ENCODE peak calls at places on chromosomes 5 and 9, in four cellular contexts. W is AG08396, A is GM03348, O is NCI-H1417 treated with DMSO at 0.1 percent for 48 hours. N is an unnamed sample.

GRCh38 chr5:124371121-124371706 is 375.2 kb downstream of the ZNF608 start:
- DNase-seq in O (no peak), A (no peak), W (peak; percentile 14), N (peak; percentile 70)

GRCh38 chr9:68998812-68999211 is 15.1 kb downstream of the PRKACG start:
- DNase-seq in O (no peak), A (no peak), W (no peak), N (no peak)

GRCh38 chr5:56567278-56567677 is 248.1 kb upstream of the MAP3K1 start:
- DNase-seq in O (no peak), W (no peak), A (no peak), N (no peak)

GRCh38 chr5:127288676-127289075 is 1.9 kb upstream of the MEGF10 start:
- DNase-seq in A (no peak), W (no peak), O (no peak), N (no peak)

GRCh38 chr5:130871346-130872086 is 293.5 kb downstream of the HINT1 start:
- DNase-seq in W (peak; percentile 15), A (peak; percentile 68), O (no peak), N (no peak)

GRCh38 chr5:178202541-178202940 is 1.8 kb upstream of the HNRNPAB start:
- DNase-seq in A (no peak), W (no peak), O (no peak), N (no peak)

GRCh38 chr9:134784612-134785305 is 95.9 kb upstream of the FCN2 start:
- DNase-seq in A (no peak), W (no peak), O (no peak), N (no peak)

GRCh38 chr5:169265888-169266287 is 35.1 kb downstream of the SLIT3 start:
- DNase-seq in O (no peak), W (no peak), A (no peak), N (no peak)

GRCh38 chr9:8235489-8235888 is 435.9 kb upstream of the DMAC1 start:
- DNase-seq in W (no peak), O (no peak), A (no peak), N (no peak)

GRCh38 chr5:76427481-76428140 is 24.5 kb downstream of the IQGAP2 start:
- DNase-seq in W (no peak), O (no peak), A (no peak), N (no peak)

GRCh38 chr9:36450110-36450732 is 50.2 kb upstream of the RNF38 start:
- DNase-seq in W (peak; percentile 33), O (peak; percentile 5), A (peak; percentile 74), N (peak; percentile 38)

GRCh38 chr9:108477538-108478006 is 378.2 kb downstream of the ACTL7B start:
- DNase-seq in A (no peak), W (no peak), O (peak; percentile 86), N (no peak)

GRCh38 chr9:115114541-115114940 is 3.4 kb downstream of the TNC start:
- DNase-seq in W (no peak), O (no peak), A (no peak), N (no peak)

GRCh38 chr5:6712136-6712581 is 1.1 kb upstream of the TENT4A start:
- DNase-seq in O (no peak), A (peak; percentile 61), W (peak; percentile 53), N (peak; percentile 69)

GRCh38 chr5:141373673-141374317 is at the start of gene PCDHGA6:
- DNase-seq in A (peak; percentile 48), O (no peak), W (peak; percentile 50), N (no peak)

GRCh38 chr9:101738566-101739183 is at the start of gene GRIN3A:
- DNase-seq in O (no peak), A (peak; percentile 30), W (no peak), N (peak; percentile 53)

GRCh38 chr5:127351418-127351817 is 60.8 kb downstream of the MEGF10 start:
- DNase-seq in A (no peak), O (no peak), W (no peak), N (no peak)

GRCh38 chr9:2145746-2146145 is 130.6 kb downstream of the SMARCA2 start:
- DNase-seq in O (no peak), W (no peak), A (no peak), N (no peak)

GRCh38 chr5:31860726-31861432 is 221.9 kb downstream of the PDZD2 start:
- DNase-seq in O (no peak), W (no peak), A (no peak), N (no peak)

GRCh38 chr9:97045300-97045699 is 6.4 kb upstream of the CTSV start:
- DNase-seq in O (no peak), A (no peak), W (no peak), N (no peak)

GRCh38 chr9:33051149-33051548 is 25.3 kb downstream of the SMU1 start:
- DNase-seq in A (no peak), O (no peak), W (no peak), N (no peak)

GRCh38 chr9:15306068-15306756 is 804 bp downstream of the TTC39B start:
- DNase-seq in W (peak; percentile 42), A (peak; percentile 57), O (no peak), N (peak; percentile 86)

GRCh38 chr5:154034944-154035343 is 3.8 kb downstream of the FAM114A2 start:
- DNase-seq in O (no peak), W (no peak), A (no peak), N (no peak)

GRCh38 chr5:172454355-172455086 is at the start of gene SH3PXD2B:
- DNase-seq in A (peak; percentile 93), W (peak; percentile 82), O (no peak), N (peak; percentile 88)

GRCh38 chr5:132773601-132774355 is 3.3 kb downstream of the SEPTIN8 start:
- DNase-seq in W (no peak), A (no peak), O (no peak), N (no peak)

GRCh38 chr9:91207481-91207888 is 154.2 kb downstream of the AUH start:
- DNase-seq in O (no peak), W (peak; percentile 55), A (peak; percentile 59), N (no peak)